ENCODE peak calls at places on chromosome 1, in seven cellular contexts. One of them, this sample, is unnamed.
A peak's percentile ranks its signal among the peaks of the same experiment; 100 is the strongest.

GRCh38 chr1:210359255-210359654 is 30.6 kb downstream of the HHAT start:
- ATAC-seq in left cardiac atrium: no peak
- ATAC-seq in activated CD8-positive, alpha-beta T cell treated with anti-CD3 and anti-CD28 coated beads for 36 hours: no peak
- ATAC-seq in effector memory CD8-positive, alpha-beta T cell: no peak
- ATAC-seq in naive thymus-derived CD4-positive, alpha-beta T cell: no peak
- ATAC-seq in right cardiac atrium: no peak
- ATAC-seq in stimulated activated memory B cell treated with anti-CD40 and anti-IgM and Interleukin-4, amounts not matched to agents 10 μg/mL and 1 μg/mL and 100 μg/mL, for 72 hours: no peak
- ATAC-seq in this sample: no peak

GRCh38 chr1:171743014-171743870 is 1.4 kb upstream of the VAMP4 start:
- ATAC-seq in right cardiac atrium: peak; percentile 43
- ATAC-seq in left cardiac atrium: no peak
- ATAC-seq in stimulated activated memory B cell treated with anti-CD40 and anti-IgM and Interleukin-4, amounts not matched to agents 10 μg/mL and 1 μg/mL and 100 μg/mL, for 72 hours: no peak
- ATAC-seq in activated CD8-positive, alpha-beta T cell treated with anti-CD3 and anti-CD28 coated beads for 36 hours: no peak
- ATAC-seq in naive thymus-derived CD4-positive, alpha-beta T cell: no peak
- ATAC-seq in effector memory CD8-positive, alpha-beta T cell: no peak
- ATAC-seq in this sample: peak; percentile 63

GRCh38 chr1:173171152-173171551 is 36.0 kb downstream of the TNFSF4 start:
- ATAC-seq in left cardiac atrium: no peak
- ATAC-seq in stimulated activated memory B cell treated with anti-CD40 and anti-IgM and Interleukin-4, amounts not matched to agents 10 μg/mL and 1 μg/mL and 100 μg/mL, for 72 hours: no peak
- ATAC-seq in effector memory CD8-positive, alpha-beta T cell: no peak
- ATAC-seq in activated CD8-positive, alpha-beta T cell treated with anti-CD3 and anti-CD28 coated beads for 36 hours: no peak
- ATAC-seq in right cardiac atrium: no peak
- ATAC-seq in naive thymus-derived CD4-positive, alpha-beta T cell: no peak
- ATAC-seq in this sample: no peak

GRCh38 chr1:39895096-39895495 is 6.6 kb downstream of the MYCL start:
- ATAC-seq in activated CD8-positive, alpha-beta T cell treated with anti-CD3 and anti-CD28 coated beads for 36 hours: no peak
- ATAC-seq in right cardiac atrium: no peak
- ATAC-seq in naive thymus-derived CD4-positive, alpha-beta T cell: no peak
- ATAC-seq in left cardiac atrium: peak; percentile 13
- ATAC-seq in stimulated activated memory B cell treated with anti-CD40 and anti-IgM and Interleukin-4, amounts not matched to agents 10 μg/mL and 1 μg/mL and 100 μg/mL, for 72 hours: no peak
- ATAC-seq in effector memory CD8-positive, alpha-beta T cell: no peak
- ATAC-seq in this sample: no peak

GRCh38 chr1:65042467-65042866 is 76.1 kb upstream of the JAK1 start:
- ATAC-seq in right cardiac atrium: no peak
- ATAC-seq in stimulated activated memory B cell treated with anti-CD40 and anti-IgM and Interleukin-4, amounts not matched to agents 10 μg/mL and 1 μg/mL and 100 μg/mL, for 72 hours: no peak
- ATAC-seq in naive thymus-derived CD4-positive, alpha-beta T cell: no peak
- ATAC-seq in activated CD8-positive, alpha-beta T cell treated with anti-CD3 and anti-CD28 coated beads for 36 hours: no peak
- ATAC-seq in effector memory CD8-positive, alpha-beta T cell: no peak
- ATAC-seq in left cardiac atrium: no peak
- ATAC-seq in this sample: no peak

GRCh38 chr1:169511339-169512028 is 25.7 kb upstream of the SLC19A2 start:
- ATAC-seq in right cardiac atrium: peak; percentile 84
- ATAC-seq in activated CD8-positive, alpha-beta T cell treated with anti-CD3 and anti-CD28 coated beads for 36 hours: no peak
- ATAC-seq in left cardiac atrium: peak; percentile 91
- ATAC-seq in naive thymus-derived CD4-positive, alpha-beta T cell: no peak
- ATAC-seq in effector memory CD8-positive, alpha-beta T cell: no peak
- ATAC-seq in stimulated activated memory B cell treated with anti-CD40 and anti-IgM and Interleukin-4, amounts not matched to agents 10 μg/mL and 1 μg/mL and 100 μg/mL, for 72 hours: no peak
- ATAC-seq in this sample: peak; percentile 87

GRCh38 chr1:115402753-115403184 is 64.7 kb upstream of the NGF start:
- ATAC-seq in naive thymus-derived CD4-positive, alpha-beta T cell: no peak
- ATAC-seq in effector memory CD8-positive, alpha-beta T cell: no peak
- ATAC-seq in activated CD8-positive, alpha-beta T cell treated with anti-CD3 and anti-CD28 coated beads for 36 hours: no peak
- ATAC-seq in left cardiac atrium: no peak
- ATAC-seq in stimulated activated memory B cell treated with anti-CD40 and anti-IgM and Interleukin-4, amounts not matched to agents 10 μg/mL and 1 μg/mL and 100 μg/mL, for 72 hours: no peak
- ATAC-seq in right cardiac atrium: peak; percentile 76
- ATAC-seq in this sample: no peak

GRCh38 chr1:201264554-201264953 is 18.8 kb upstream of the PKP1 start:
- ATAC-seq in effector memory CD8-positive, alpha-beta T cell: no peak
- ATAC-seq in activated CD8-positive, alpha-beta T cell treated with anti-CD3 and anti-CD28 coated beads for 36 hours: no peak
- ATAC-seq in stimulated activated memory B cell treated with anti-CD40 and anti-IgM and Interleukin-4, amounts not matched to agents 10 μg/mL and 1 μg/mL and 100 μg/mL, for 72 hours: no peak
- ATAC-seq in left cardiac atrium: no peak
- ATAC-seq in naive thymus-derived CD4-positive, alpha-beta T cell: no peak
- ATAC-seq in right cardiac atrium: no peak
- ATAC-seq in this sample: no peak

GRCh38 chr1:110684476-110684875 is 9.7 kb upstream of the KCNA3 start:
- ATAC-seq in naive thymus-derived CD4-positive, alpha-beta T cell: no peak
- ATAC-seq in stimulated activated memory B cell treated with anti-CD40 and anti-IgM and Interleukin-4, amounts not matched to agents 10 μg/mL and 1 μg/mL and 100 μg/mL, for 72 hours: no peak
- ATAC-seq in effector memory CD8-positive, alpha-beta T cell: no peak
- ATAC-seq in activated CD8-positive, alpha-beta T cell treated with anti-CD3 and anti-CD28 coated beads for 36 hours: no peak
- ATAC-seq in right cardiac atrium: no peak
- ATAC-seq in left cardiac atrium: no peak
- ATAC-seq in this sample: no peak

GRCh38 chr1:178030452-178030851 is 60.6 kb upstream of the SEC16B start:
- ATAC-seq in right cardiac atrium: no peak
- ATAC-seq in stimulated activated memory B cell treated with anti-CD40 and anti-IgM and Interleukin-4, amounts not matched to agents 10 μg/mL and 1 μg/mL and 100 μg/mL, for 72 hours: no peak
- ATAC-seq in effector memory CD8-positive, alpha-beta T cell: no peak
- ATAC-seq in naive thymus-derived CD4-positive, alpha-beta T cell: no peak
- ATAC-seq in activated CD8-positive, alpha-beta T cell treated with anti-CD3 and anti-CD28 coated beads for 36 hours: no peak
- ATAC-seq in left cardiac atrium: peak; percentile 52
- ATAC-seq in this sample: no peak

GRCh38 chr1:121558514-121558913 is 373.7 kb downstream of the SRGAP2C start:
- ATAC-seq in naive thymus-derived CD4-positive, alpha-beta T cell: no peak
- ATAC-seq in effector memory CD8-positive, alpha-beta T cell: no peak
- ATAC-seq in activated CD8-positive, alpha-beta T cell treated with anti-CD3 and anti-CD28 coated beads for 36 hours: no peak
- ATAC-seq in left cardiac atrium: no peak
- ATAC-seq in stimulated activated memory B cell treated with anti-CD40 and anti-IgM and Interleukin-4, amounts not matched to agents 10 μg/mL and 1 μg/mL and 100 μg/mL, for 72 hours: no peak
- ATAC-seq in right cardiac atrium: no peak
- ATAC-seq in this sample: no peak

GRCh38 chr1:219554109-219554508 is 58.8 kb downstream of the ZC3H11B start:
- ATAC-seq in left cardiac atrium: peak; percentile 70
- ATAC-seq in right cardiac atrium: no peak
- ATAC-seq in stimulated activated memory B cell treated with anti-CD40 and anti-IgM and Interleukin-4, amounts not matched to agents 10 μg/mL and 1 μg/mL and 100 μg/mL, for 72 hours: no peak
- ATAC-seq in activated CD8-positive, alpha-beta T cell treated with anti-CD3 and anti-CD28 coated beads for 36 hours: no peak
- ATAC-seq in effector memory CD8-positive, alpha-beta T cell: no peak
- ATAC-seq in naive thymus-derived CD4-positive, alpha-beta T cell: no peak
- ATAC-seq in this sample: peak; percentile 69

GRCh38 chr1:209403921-209404320 is 179.6 kb upstream of the CAMK1G start:
- ATAC-seq in right cardiac atrium: no peak
- ATAC-seq in stimulated activated memory B cell treated with anti-CD40 and anti-IgM and Interleukin-4, amounts not matched to agents 10 μg/mL and 1 μg/mL and 100 μg/mL, for 72 hours: no peak
- ATAC-seq in naive thymus-derived CD4-positive, alpha-beta T cell: no peak
- ATAC-seq in left cardiac atrium: no peak
- ATAC-seq in effector memory CD8-positive, alpha-beta T cell: no peak
- ATAC-seq in activated CD8-positive, alpha-beta T cell treated with anti-CD3 and anti-CD28 coated beads for 36 hours: no peak
- ATAC-seq in this sample: no peak

GRCh38 chr1:114756009-114756892 is 1.5 kb downstream of the CSDE1 start:
- ATAC-seq in effector memory CD8-positive, alpha-beta T cell: peak; percentile 7
- ATAC-seq in stimulated activated memory B cell treated with anti-CD40 and anti-IgM and Interleukin-4, amounts not matched to agents 10 μg/mL and 1 μg/mL and 100 μg/mL, for 72 hours: no peak
- ATAC-seq in activated CD8-positive, alpha-beta T cell treated with anti-CD3 and anti-CD28 coated beads for 36 hours: peak; percentile 10
- ATAC-seq in right cardiac atrium: no peak
- ATAC-seq in naive thymus-derived CD4-positive, alpha-beta T cell: no peak
- ATAC-seq in left cardiac atrium: no peak
- ATAC-seq in this sample: no peak

GRCh38 chr1:221576268-221576667 is 165.6 kb downstream of the DUSP10 start:
- ATAC-seq in naive thymus-derived CD4-positive, alpha-beta T cell: no peak
- ATAC-seq in effector memory CD8-positive, alpha-beta T cell: no peak
- ATAC-seq in right cardiac atrium: no peak
- ATAC-seq in activated CD8-positive, alpha-beta T cell treated with anti-CD3 and anti-CD28 coated beads for 36 hours: no peak
- ATAC-seq in left cardiac atrium: no peak
- ATAC-seq in stimulated activated memory B cell treated with anti-CD40 and anti-IgM and Interleukin-4, amounts not matched to agents 10 μg/mL and 1 μg/mL and 100 μg/mL, for 72 hours: no peak
- ATAC-seq in this sample: no peak

GRCh38 chr1:55813619-55814018 is 598.5 kb upstream of the USP24 start:
- ATAC-seq in stimulated activated memory B cell treated with anti-CD40 and anti-IgM and Interleukin-4, amounts not matched to agents 10 μg/mL and 1 μg/mL and 100 μg/mL, for 72 hours: no peak
- ATAC-seq in naive thymus-derived CD4-positive, alpha-beta T cell: no peak
- ATAC-seq in effector memory CD8-positive, alpha-beta T cell: no peak
- ATAC-seq in left cardiac atrium: peak; percentile 59
- ATAC-seq in activated CD8-positive, alpha-beta T cell treated with anti-CD3 and anti-CD28 coated beads for 36 hours: no peak
- ATAC-seq in right cardiac atrium: peak; percentile 80
- ATAC-seq in this sample: peak; percentile 72

GRCh38 chr1:194341587-194341986 is 1155.2 kb upstream of the B3GALT2 start:
- ATAC-seq in effector memory CD8-positive, alpha-beta T cell: no peak
- ATAC-seq in stimulated activated memory B cell treated with anti-CD40 and anti-IgM and Interleukin-4, amounts not matched to agents 10 μg/mL and 1 μg/mL and 100 μg/mL, for 72 hours: no peak
- ATAC-seq in activated CD8-positive, alpha-beta T cell treated with anti-CD3 and anti-CD28 coated beads for 36 hours: peak; percentile 61
- ATAC-seq in left cardiac atrium: no peak
- ATAC-seq in right cardiac atrium: no peak
- ATAC-seq in naive thymus-derived CD4-positive, alpha-beta T cell: no peak
- ATAC-seq in this sample: no peak

GRCh38 chr1:189253601-189254350 is 1223.9 kb downstream of the BRINP3 start:
- ATAC-seq in activated CD8-positive, alpha-beta T cell treated with anti-CD3 and anti-CD28 coated beads for 36 hours: no peak
- ATAC-seq in naive thymus-derived CD4-positive, alpha-beta T cell: no peak
- ATAC-seq in stimulated activated memory B cell treated with anti-CD40 and anti-IgM and Interleukin-4, amounts not matched to agents 10 μg/mL and 1 μg/mL and 100 μg/mL, for 72 hours: no peak
- ATAC-seq in left cardiac atrium: no peak
- ATAC-seq in right cardiac atrium: no peak
- ATAC-seq in effector memory CD8-positive, alpha-beta T cell: no peak
- ATAC-seq in this sample: no peak

GRCh38 chr1:8477199-8477982 is 159.5 kb downstream of the SLC45A1 start:
- ATAC-seq in left cardiac atrium: peak; percentile 57
- ATAC-seq in right cardiac atrium: peak; percentile 23
- ATAC-seq in effector memory CD8-positive, alpha-beta T cell: no peak
- ATAC-seq in stimulated activated memory B cell treated with anti-CD40 and anti-IgM and Interleukin-4, amounts not matched to agents 10 μg/mL and 1 μg/mL and 100 μg/mL, for 72 hours: peak; percentile 86
- ATAC-seq in naive thymus-derived CD4-positive, alpha-beta T cell: no peak
- ATAC-seq in activated CD8-positive, alpha-beta T cell treated with anti-CD3 and anti-CD28 coated beads for 36 hours: peak; percentile 82
- ATAC-seq in this sample: peak; percentile 65

GRCh38 chr1:31923905-31924304 is 14.3 kb downstream of the PTP4A2 start:
- ATAC-seq in right cardiac atrium: no peak
- ATAC-seq in naive thymus-derived CD4-positive, alpha-beta T cell: no peak
- ATAC-seq in left cardiac atrium: no peak
- ATAC-seq in effector memory CD8-positive, alpha-beta T cell: peak; percentile 33
- ATAC-seq in stimulated activated memory B cell treated with anti-CD40 and anti-IgM and Interleukin-4, amounts not matched to agents 10 μg/mL and 1 μg/mL and 100 μg/mL, for 72 hours: no peak
- ATAC-seq in activated CD8-positive, alpha-beta T cell treated with anti-CD3 and anti-CD28 coated beads for 36 hours: no peak
- ATAC-seq in this sample: no peak

This sample was measured in gastroesophageal sphincter.